ENCODE peak calls at places on chromosomes 2 and 18, in four cellular contexts. One of them, this sample, is unnamed. For H3K36me3, the result is how much of the 10 kb centered on the place peaks cover.

GRCh38 chr2:241315879-241316700 is at the start of gene SEPTIN2:
- DNase-seq in K562: peak
- DNase-seq in HepG2: peak
- DNase-seq in GM12878: no peak
- DNase-seq in this sample: peak

GRCh38 chr2:9484533-9484932 is 10.2 kb downstream of the IAH1 start:
- DNase-seq in K562: no peak
- DNase-seq in HepG2: no peak
- DNase-seq in GM12878: no peak
- DNase-seq in this sample: no peak

GRCh38 chr2:6975988-6976387 is 58.8 kb downstream of the RNF144A start:
- DNase-seq in K562: no peak
- DNase-seq in HepG2: peak
- DNase-seq in GM12878: no peak
- DNase-seq in this sample: peak

GRCh38 chr18:48002933-48003365 is 72.5 kb upstream of the SMAD2 start:
- DNase-seq in K562: no peak
- DNase-seq in HepG2: no peak
- DNase-seq in GM12878: no peak
- DNase-seq in this sample: peak

GRCh38 chr2:157839162-157839801 is 36.8 kb downstream of the ACVR1 start:
- DNase-seq in K562: peak
- DNase-seq in HepG2: peak
- DNase-seq in GM12878: no peak
- DNase-seq in this sample: peak

GRCh38 chr2:222554511-222554910 is 101.4 kb downstream of the FARSB start:
- DNase-seq in K562: no peak
- DNase-seq in HepG2: no peak
- DNase-seq in GM12878: no peak
- DNase-seq in this sample: no peak

GRCh38 chr2:233476651-233477547 is 89.7 kb downstream of the USP40 start:
- DNase-seq in K562: no peak
- DNase-seq in HepG2: no peak
- DNase-seq in GM12878: no peak
- DNase-seq in this sample: no peak

GRCh38 chr18:59696311-59697235 is 650 bp downstream of the CCBE1 start:
- DNase-seq in K562: no peak
- DNase-seq in HepG2: no peak
- DNase-seq in GM12878: no peak
- DNase-seq in this sample: no peak

GRCh38 chr2:40564174-40564573 is 112.3 kb upstream of the SLC8A1 start:
- DNase-seq in K562: no peak
- DNase-seq in HepG2: no peak
- DNase-seq in GM12878: no peak
- DNase-seq in this sample: no peak

GRCh38 chr18:29626094-29626493 is 1416.4 kb downstream of the DSC3 start:
- DNase-seq in K562: no peak
- DNase-seq in HepG2: no peak
- DNase-seq in GM12878: no peak
- DNase-seq in this sample: no peak

GRCh38 chr2:40455661-40456060 is 3.8 kb upstream of the SLC8A1 start:
- DNase-seq in K562: no peak
- DNase-seq in HepG2: no peak
- DNase-seq in GM12878: no peak
- DNase-seq in this sample: no peak

GRCh38 chr2:203720011-203720410 is 13.6 kb downstream of the CD28 start:
- DNase-seq in K562: no peak
- DNase-seq in HepG2: no peak
- DNase-seq in GM12878: no peak
- DNase-seq in this sample: no peak

GRCh38 chr2:105299290-105299689 is 30.2 kb downstream of the TGFBRAP1 start:
- DNase-seq in K562: no peak
- DNase-seq in HepG2: peak
- DNase-seq in GM12878: no peak
- DNase-seq in this sample: no peak

GRCh38 chr2:237876056-237876439 is 16.6 kb downstream of the RAMP1 start:
- DNase-seq in K562: no peak
- DNase-seq in HepG2: no peak
- DNase-seq in GM12878: no peak
- DNase-seq in this sample: no peak

GRCh38 chr2:44705851-44706555 is 235.5 kb upstream of the SIX3 start:
- DNase-seq in K562: no peak
- DNase-seq in HepG2: no peak
- DNase-seq in GM12878: no peak
- DNase-seq in this sample: no peak

GRCh38 chr18:47968006-47968676 is 37.7 kb upstream of the SMAD2 start:
- DNase-seq in K562: no peak
- DNase-seq in HepG2: no peak
- DNase-seq in GM12878: no peak
- DNase-seq in this sample: no peak

GRCh38 chr2:45145073-45145899 is 136.0 kb upstream of the SIX2 start:
- DNase-seq in K562: peak
- DNase-seq in HepG2: no peak
- DNase-seq in GM12878: no peak
- DNase-seq in this sample: no peak

GRCh38 chr2:227106845-227107759 is 56.9 kb downstream of the COL4A4 start:
- DNase-seq in K562: peak
- DNase-seq in HepG2: peak
- DNase-seq in GM12878: no peak
- DNase-seq in this sample: peak

GRCh38 chr2:38194751-38195150 is 118.8 kb upstream of the CYP1B1 start:
- DNase-seq in K562: no peak
- DNase-seq in HepG2: no peak
- DNase-seq in GM12878: no peak
- DNase-seq in this sample: no peak

GRCh38 chr2:44975571-44976450 is 33.4 kb downstream of the SIX2 start:
- DNase-seq in K562: no peak
- DNase-seq in HepG2: no peak
- DNase-seq in GM12878: no peak
- DNase-seq in this sample: no peak

GRCh38 chr18:49020621-49021021 is 69.9 kb upstream of the SMAD7 start:
- DNase-seq in K562: no peak
- DNase-seq in HepG2: no peak
- DNase-seq in GM12878: no peak
- DNase-seq in this sample: no peak

GRCh38 chr2:72940786-72941185 is 23.5 kb downstream of the EMX1 start:
- DNase-seq in K562: no peak
- DNase-seq in HepG2: no peak
- DNase-seq in GM12878: no peak
- DNase-seq in this sample: no peak

GRCh38 chr2:207184348-207184747 is 18.6 kb upstream of the KLF7 start:
- DNase-seq in K562: no peak
- DNase-seq in HepG2: no peak
- DNase-seq in GM12878: no peak
- DNase-seq in this sample: no peak

GRCh38 chr2:65393743-65394422 is 38.5 kb downstream of the SPRED2 start:
- DNase-seq in K562: no peak
- DNase-seq in HepG2: no peak
- DNase-seq in GM12878: no peak
- DNase-seq in this sample: no peak

GRCh38 chr2:65395621-65396347 is 36.6 kb downstream of the SPRED2 start:
- DNase-seq in K562: no peak
- DNase-seq in HepG2: no peak
- DNase-seq in GM12878: no peak
- DNase-seq in this sample: no peak

GRCh38 chr2:65390134-65390533 is 42.3 kb downstream of the SPRED2 start:
- DNase-seq in K562: no peak
- DNase-seq in HepG2: no peak
- DNase-seq in GM12878: peak
- DNase-seq in this sample: no peak

GRCh38 chr2:65389476-65389875 is 42.9 kb downstream of the SPRED2 start:
- DNase-seq in K562: no peak
- DNase-seq in HepG2: no peak
- DNase-seq in GM12878: no peak
- DNase-seq in this sample: no peak

DNA sequence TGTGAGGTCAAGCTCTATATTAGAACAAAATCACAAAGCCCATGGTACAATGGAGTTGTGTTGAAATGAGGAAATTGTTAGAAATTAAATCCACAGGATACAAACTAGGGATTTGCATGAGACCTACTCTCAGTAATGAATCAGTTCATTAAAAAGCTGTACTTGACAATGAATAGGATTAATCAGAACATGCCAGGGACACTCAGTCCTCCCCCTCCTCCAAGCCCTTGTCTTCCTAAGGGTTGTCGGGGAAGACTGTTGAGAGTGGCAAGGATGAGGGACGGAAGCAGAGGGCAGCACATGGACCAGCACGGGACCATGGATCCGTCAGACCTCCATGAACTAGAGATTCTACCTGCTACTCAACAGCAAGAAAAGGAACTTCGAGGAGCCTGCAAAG is 39.8 kb downstream of the SPRED2 start:
- DNase-seq in K562: no peak
- DNase-seq in HepG2: no peak
- DNase-seq in GM12878: no peak
- DNase-seq in this sample: no peak
- TF ChIP-seq MYC in K562: no peak
- TF ChIP-seq MYC in HepG2: no peak
- TF ChIP-seq MYC in GM12878: no peak
- TF ChIP-seq MYC in this sample: no peak

DNA sequence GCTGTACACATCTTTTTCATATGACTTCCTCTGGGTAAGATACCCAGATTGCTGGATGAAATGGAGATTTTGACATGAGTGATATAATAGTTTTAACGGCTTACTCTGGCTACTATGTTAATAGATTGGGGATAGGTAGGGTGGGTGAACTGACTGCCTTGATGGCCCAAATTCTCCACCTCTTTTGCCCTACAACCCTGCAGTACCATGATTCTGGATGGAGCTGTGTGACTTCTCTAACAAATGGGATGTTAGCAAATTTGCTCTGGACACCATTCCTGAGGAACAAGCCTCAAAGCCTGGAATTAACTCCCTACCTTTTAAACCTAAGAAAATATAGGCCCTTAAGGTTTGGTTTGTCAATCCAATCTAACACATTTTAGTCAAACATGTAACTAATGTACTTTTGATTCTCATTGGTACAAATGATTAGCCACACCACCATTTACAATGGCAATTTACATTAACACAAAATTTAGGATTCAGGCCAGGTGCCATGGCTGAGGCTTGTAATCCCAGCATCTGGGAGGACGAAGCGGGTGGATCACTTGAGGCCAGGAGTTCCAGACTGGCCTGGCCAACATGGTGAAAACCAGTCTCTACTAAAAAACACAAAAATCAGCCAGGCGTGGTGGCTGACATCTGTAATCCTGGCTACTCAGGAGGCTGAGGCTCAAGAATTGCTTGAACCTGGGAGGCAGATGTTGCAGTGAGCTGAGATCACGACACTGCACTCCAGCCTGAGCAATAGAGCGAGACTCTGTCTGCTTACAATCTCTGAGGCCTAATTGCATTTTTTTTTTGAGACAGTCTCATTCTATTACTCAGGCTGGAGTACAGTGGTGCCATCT is 12.8 kb downstream of the CLK1 start:
- DNase-seq in K562: no peak
- DNase-seq in HepG2: no peak
- DNase-seq in GM12878: no peak
- DNase-seq in this sample: no peak
- H3K36me3 ChIP-seq in K562: half or more
- H3K36me3 ChIP-seq in HepG2: under half
- H3K36me3 ChIP-seq in GM12878: under half
- H3K36me3 ChIP-seq in this sample: under half

GRCh38 chr18:63708650-63709049 is 5.9 kb downstream of the SERPINB11 start:
- DNase-seq in K562: no peak
- DNase-seq in HepG2: no peak
- DNase-seq in GM12878: no peak
- DNase-seq in this sample: peak
- TF ChIP-seq MYC in K562: no peak
- TF ChIP-seq MYC in HepG2: no peak
- TF ChIP-seq MYC in GM12878: no peak
- TF ChIP-seq MYC in this sample: no peak

GRCh38 chr2:69132960-69133590 is 120.1 kb downstream of the ANTXR1 start:
- DNase-seq in K562: no peak
- DNase-seq in HepG2: no peak
- DNase-seq in GM12878: no peak
- DNase-seq in this sample: no peak
- H3K36me3 ChIP-seq in K562: under half
- H3K36me3 ChIP-seq in HepG2: under half
- H3K36me3 ChIP-seq in GM12878: under half
- H3K36me3 ChIP-seq in this sample: under half